ENCODE peak calls at places on chromosomes 13 and 19, in five cellular contexts. One of them, this sample, is unnamed.

GRCh38 chr13:89279374-89279773 is 1608.2 kb downstream of the SLITRK5 start:
- DNase-seq in fibroblast of pulmonary artery: peak
- DNase-seq in heart left ventricle: peak
- DNase-seq in tibial artery: no peak
- DNase-seq in immature natural killer cell: no peak
- DNase-seq in this sample: no peak

GRCh38 chr19:55304279-55304978 is 20.6 kb downstream of the BRSK1 start:
- DNase-seq in tibial artery: no peak
- DNase-seq in fibroblast of pulmonary artery: no peak
- DNase-seq in heart left ventricle: peak
- DNase-seq in immature natural killer cell: no peak
- DNase-seq in this sample: no peak

GRCh38 chr13:110548891-110549794 is 12.4 kb downstream of the RAB20 start:
- DNase-seq in heart left ventricle: no peak
- DNase-seq in immature natural killer cell: no peak
- DNase-seq in fibroblast of pulmonary artery: no peak
- DNase-seq in tibial artery: no peak
- DNase-seq in this sample: no peak

GRCh38 chr19:35856001-35856400 is 710 bp upstream of the KIRREL2 start:
- DNase-seq in tibial artery: no peak
- DNase-seq in immature natural killer cell: no peak
- DNase-seq in fibroblast of pulmonary artery: no peak
- DNase-seq in heart left ventricle: no peak
- DNase-seq in this sample: no peak

GRCh38 chr13:44744880-44745633 is 168.9 kb upstream of the TSC22D1 start:
- DNase-seq in heart left ventricle: no peak
- DNase-seq in fibroblast of pulmonary artery: no peak
- DNase-seq in immature natural killer cell: no peak
- DNase-seq in tibial artery: no peak
- DNase-seq in this sample: no peak

GRCh38 chr19:15622991-15623390 is 8.0 kb downstream of the CYP4F8 start:
- DNase-seq in immature natural killer cell: no peak
- DNase-seq in fibroblast of pulmonary artery: no peak
- DNase-seq in heart left ventricle: no peak
- DNase-seq in tibial artery: no peak
- DNase-seq in this sample: no peak

GRCh38 chr13:114101831-114102520 is 30.4 kb downstream of the RASA3 start:
- DNase-seq in tibial artery: peak
- DNase-seq in fibroblast of pulmonary artery: no peak
- DNase-seq in heart left ventricle: peak
- DNase-seq in immature natural killer cell: no peak
- DNase-seq in this sample: no peak

GRCh38 chr13:23558675-23559536 is 11.3 kb upstream of the TNFRSF19 start:
- DNase-seq in immature natural killer cell: no peak
- DNase-seq in fibroblast of pulmonary artery: peak
- DNase-seq in tibial artery: peak
- DNase-seq in heart left ventricle: peak
- DNase-seq in this sample: peak

GRCh38 chr13:93248627-93249047 is 22.0 kb downstream of the GPC6 start:
- DNase-seq in immature natural killer cell: no peak
- DNase-seq in tibial artery: no peak
- DNase-seq in heart left ventricle: no peak
- DNase-seq in fibroblast of pulmonary artery: peak
- DNase-seq in this sample: no peak

GRCh38 chr19:40424637-40425449 is 949 bp downstream of the SERTAD1 start:
- DNase-seq in immature natural killer cell: no peak
- DNase-seq in heart left ventricle: no peak
- DNase-seq in fibroblast of pulmonary artery: peak
- DNase-seq in tibial artery: no peak
- DNase-seq in this sample: no peak

GRCh38 chr13:97391201-97391600 is 42.8 kb upstream of the RAP2A start:
- DNase-seq in fibroblast of pulmonary artery: peak
- DNase-seq in immature natural killer cell: no peak
- DNase-seq in heart left ventricle: no peak
- DNase-seq in tibial artery: no peak
- DNase-seq in this sample: no peak

GRCh38 chr19:996051-996838 is 4.0 kb upstream of the GRIN3B start:
- DNase-seq in fibroblast of pulmonary artery: peak
- DNase-seq in immature natural killer cell: peak
- DNase-seq in heart left ventricle: no peak
- DNase-seq in tibial artery: no peak
- DNase-seq in this sample: no peak

GRCh38 chr13:110099922-110100321 is 207.0 kb downstream of the COL4A1 start:
- DNase-seq in immature natural killer cell: no peak
- DNase-seq in fibroblast of pulmonary artery: no peak
- DNase-seq in heart left ventricle: no peak
- DNase-seq in tibial artery: no peak
- DNase-seq in this sample: no peak

GRCh38 chr19:46951236-46951986 is 68.2 kb upstream of the NPAS1 start:
- DNase-seq in heart left ventricle: peak
- DNase-seq in fibroblast of pulmonary artery: no peak
- DNase-seq in immature natural killer cell: no peak
- DNase-seq in tibial artery: no peak
- DNase-seq in this sample: no peak

GRCh38 chr19:15048885-15049541 is at the start of gene CASP14:
- DNase-seq in fibroblast of pulmonary artery: no peak
- DNase-seq in immature natural killer cell: no peak
- DNase-seq in heart left ventricle: no peak
- DNase-seq in tibial artery: no peak
- DNase-seq in this sample: no peak

GRCh38 chr19:29389495-29389894 is 136.3 kb upstream of the VSTM2B start:
- DNase-seq in tibial artery: no peak
- DNase-seq in immature natural killer cell: no peak
- DNase-seq in heart left ventricle: peak
- DNase-seq in fibroblast of pulmonary artery: no peak
- DNase-seq in this sample: no peak

GRCh38 chr19:13301627-13302334 is 151.6 kb downstream of the IER2 start:
- DNase-seq in tibial artery: no peak
- DNase-seq in immature natural killer cell: no peak
- DNase-seq in heart left ventricle: no peak
- DNase-seq in fibroblast of pulmonary artery: no peak
- DNase-seq in this sample: no peak

GRCh38 chr19:16203256-16204004 is 5.7 kb downstream of the AP1M1 start:
- DNase-seq in heart left ventricle: no peak
- DNase-seq in tibial artery: no peak
- DNase-seq in fibroblast of pulmonary artery: no peak
- DNase-seq in immature natural killer cell: no peak
- DNase-seq in this sample: no peak

GRCh38 chr13:32955881-32956594 is 60.2 kb upstream of the KL start:
- DNase-seq in immature natural killer cell: no peak
- DNase-seq in tibial artery: no peak
- DNase-seq in fibroblast of pulmonary artery: no peak
- DNase-seq in heart left ventricle: no peak
- DNase-seq in this sample: no peak

GRCh38 chr13:49418206-49418605 is 25.7 kb downstream of the CAB39L start:
- DNase-seq in fibroblast of pulmonary artery: no peak
- DNase-seq in immature natural killer cell: no peak
- DNase-seq in tibial artery: no peak
- DNase-seq in heart left ventricle: no peak
- DNase-seq in this sample: no peak

GRCh38 chr19:33460221-33460908 is 61.2 kb downstream of the PEPD start:
- DNase-seq in immature natural killer cell: no peak
- DNase-seq in tibial artery: peak
- DNase-seq in fibroblast of pulmonary artery: no peak
- DNase-seq in heart left ventricle: no peak
- DNase-seq in this sample: no peak

GRCh38 chr13:39688699-39689405 is 33.4 kb downstream of the COG6 start:
- DNase-seq in heart left ventricle: no peak
- DNase-seq in fibroblast of pulmonary artery: peak
- DNase-seq in immature natural killer cell: peak
- DNase-seq in tibial artery: no peak
- DNase-seq in this sample: no peak

GRCh38 chr13:102825921-102826706 is 19.7 kb upstream of the ERCC5 start:
- DNase-seq in fibroblast of pulmonary artery: peak
- DNase-seq in immature natural killer cell: no peak
- DNase-seq in tibial artery: no peak
- DNase-seq in heart left ventricle: no peak
- DNase-seq in this sample: no peak

GRCh38 chr13:28313579-28313978 is 175.2 kb downstream of the PAN3 start:
- DNase-seq in tibial artery: no peak
- DNase-seq in fibroblast of pulmonary artery: peak
- DNase-seq in heart left ventricle: no peak
- DNase-seq in immature natural killer cell: no peak
- DNase-seq in this sample: no peak

GRCh38 chr13:44129418-44129817 is 244.2 kb upstream of the SERP2 start:
- DNase-seq in heart left ventricle: no peak
- DNase-seq in fibroblast of pulmonary artery: no peak
- DNase-seq in immature natural killer cell: no peak
- DNase-seq in tibial artery: no peak
- DNase-seq in this sample: no peak

GRCh38 chr13:29457299-29457698 is 138.2 kb downstream of the SLC7A1 start:
- DNase-seq in tibial artery: no peak
- DNase-seq in fibroblast of pulmonary artery: peak
- DNase-seq in immature natural killer cell: no peak
- DNase-seq in heart left ventricle: no peak
- DNase-seq in this sample: no peak

GRCh38 chr13:107211073-107211472 is 643.1 kb upstream of the ARGLU1 start:
- DNase-seq in heart left ventricle: peak
- DNase-seq in immature natural killer cell: peak
- DNase-seq in fibroblast of pulmonary artery: peak
- DNase-seq in tibial artery: peak
- DNase-seq in this sample: peak

GRCh38 chr13:48975101-48975925 is at the start of gene FNDC3A:
- DNase-seq in tibial artery: peak
- DNase-seq in immature natural killer cell: peak
- DNase-seq in fibroblast of pulmonary artery: peak
- DNase-seq in heart left ventricle: peak
- DNase-seq in this sample: peak

GRCh38 chr13:94660695-94661324 is 51.5 kb downstream of the SOX21 start:
- DNase-seq in immature natural killer cell: no peak
- DNase-seq in fibroblast of pulmonary artery: peak
- DNase-seq in tibial artery: no peak
- DNase-seq in heart left ventricle: no peak
- DNase-seq in this sample: no peak

GRCh38 chr19:43594081-43594697 is 1.7 kb downstream of the IRGQ start:
- DNase-seq in fibroblast of pulmonary artery: no peak
- DNase-seq in heart left ventricle: no peak
- DNase-seq in immature natural killer cell: no peak
- DNase-seq in tibial artery: no peak
- DNase-seq in this sample: no peak

GRCh38 chr19:42109896-42110295 is 22.4 kb downstream of the POU2F2 start:
- DNase-seq in tibial artery: no peak
- DNase-seq in immature natural killer cell: no peak
- DNase-seq in fibroblast of pulmonary artery: no peak
- DNase-seq in heart left ventricle: no peak
- DNase-seq in this sample: no peak

GRCh38 chr13:28449826-28450773 is 44.8 kb downstream of the FLT1 start:
- DNase-seq in fibroblast of pulmonary artery: no peak
- DNase-seq in immature natural killer cell: no peak
- DNase-seq in tibial artery: no peak
- DNase-seq in heart left ventricle: no peak
- DNase-seq in this sample: no peak

GRCh38 chr19:36151144-36152051 is 849 bp downstream of the COX7A1 start:
- DNase-seq in fibroblast of pulmonary artery: peak
- DNase-seq in immature natural killer cell: no peak
- DNase-seq in heart left ventricle: peak
- DNase-seq in tibial artery: peak
- DNase-seq in this sample: peak

GRCh38 chr13:98879965-98880364 is 97.9 kb downstream of the DOCK9 start:
- DNase-seq in immature natural killer cell: no peak
- DNase-seq in fibroblast of pulmonary artery: no peak
- DNase-seq in heart left ventricle: no peak
- DNase-seq in tibial artery: no peak
- DNase-seq in this sample: no peak